ENCODE peak calls at places on chromosomes 6 and 20, in seven cellular contexts. One of them, this sample, is unnamed.

GRCh38 chr6:26258199-26258977 is 106.6 kb upstream of the BTN3A2 start:
- DNase-seq in cardiac fibroblast: no peak
- DNase-seq in endothelial cell: no peak
- DNase-seq in naive B cell: no peak
- DNase-seq in activated CD4-positive, CD25-positive, alpha-beta regulatory T cell: no peak
- DNase-seq in ACHN: peak
- DNase-seq in activated naive CD8-positive, alpha-beta T cell treated with anti-CD3 and anti-CD28 coated beads, Interleukin-2, amount 50 U/mL, for 24 hours: no peak
- DNase-seq in this sample: no peak

GRCh38 chr20:431012-431904 is 23.2 kb downstream of the RBCK1 start:
- DNase-seq in endothelial cell: peak
- DNase-seq in ACHN: peak
- DNase-seq in activated CD4-positive, CD25-positive, alpha-beta regulatory T cell: no peak
- DNase-seq in activated naive CD8-positive, alpha-beta T cell treated with anti-CD3 and anti-CD28 coated beads, Interleukin-2, amount 50 U/mL, for 24 hours: peak
- DNase-seq in naive B cell: no peak
- DNase-seq in cardiac fibroblast: peak
- DNase-seq in this sample: no peak

GRCh38 chr6:18302561-18303439 is 38.5 kb upstream of the DEK start:
- DNase-seq in activated naive CD8-positive, alpha-beta T cell treated with anti-CD3 and anti-CD28 coated beads, Interleukin-2, amount 50 U/mL, for 24 hours: no peak
- DNase-seq in cardiac fibroblast: peak
- DNase-seq in activated CD4-positive, CD25-positive, alpha-beta regulatory T cell: no peak
- DNase-seq in naive B cell: no peak
- DNase-seq in ACHN: peak
- DNase-seq in endothelial cell: no peak
- DNase-seq in this sample: no peak

GRCh38 chr6:166023273-166023989 is 144.2 kb downstream of the TBXT start:
- DNase-seq in activated CD4-positive, CD25-positive, alpha-beta regulatory T cell: no peak
- DNase-seq in ACHN: no peak
- DNase-seq in cardiac fibroblast: no peak
- DNase-seq in endothelial cell: no peak
- DNase-seq in naive B cell: no peak
- DNase-seq in activated naive CD8-positive, alpha-beta T cell treated with anti-CD3 and anti-CD28 coated beads, Interleukin-2, amount 50 U/mL, for 24 hours: no peak
- DNase-seq in this sample: no peak

GRCh38 chr20:45836841-45837240 is 3.2 kb downstream of the SNX21 start:
- DNase-seq in ACHN: no peak
- DNase-seq in activated CD4-positive, CD25-positive, alpha-beta regulatory T cell: no peak
- DNase-seq in cardiac fibroblast: peak
- DNase-seq in naive B cell: no peak
- DNase-seq in endothelial cell: no peak
- DNase-seq in activated naive CD8-positive, alpha-beta T cell treated with anti-CD3 and anti-CD28 coated beads, Interleukin-2, amount 50 U/mL, for 24 hours: no peak
- DNase-seq in this sample: no peak

GRCh38 chr20:48875914-48876240 is 45.6 kb upstream of the ARFGEF2 start:
- DNase-seq in naive B cell: no peak
- DNase-seq in activated CD4-positive, CD25-positive, alpha-beta regulatory T cell: no peak
- DNase-seq in cardiac fibroblast: peak
- DNase-seq in ACHN: no peak
- DNase-seq in endothelial cell: no peak
- DNase-seq in activated naive CD8-positive, alpha-beta T cell treated with anti-CD3 and anti-CD28 coated beads, Interleukin-2, amount 50 U/mL, for 24 hours: no peak
- DNase-seq in this sample: no peak

GRCh38 chr20:50648651-50649050 is 42.7 kb downstream of the RIPOR3 start:
- DNase-seq in activated naive CD8-positive, alpha-beta T cell treated with anti-CD3 and anti-CD28 coated beads, Interleukin-2, amount 50 U/mL, for 24 hours: no peak
- DNase-seq in cardiac fibroblast: no peak
- DNase-seq in activated CD4-positive, CD25-positive, alpha-beta regulatory T cell: no peak
- DNase-seq in endothelial cell: no peak
- DNase-seq in ACHN: no peak
- DNase-seq in naive B cell: no peak
- DNase-seq in this sample: no peak

GRCh38 chr20:24097506-24098245 is 109.1 kb upstream of the GGTLC1 start:
- DNase-seq in activated naive CD8-positive, alpha-beta T cell treated with anti-CD3 and anti-CD28 coated beads, Interleukin-2, amount 50 U/mL, for 24 hours: no peak
- DNase-seq in cardiac fibroblast: no peak
- DNase-seq in naive B cell: no peak
- DNase-seq in ACHN: no peak
- DNase-seq in activated CD4-positive, CD25-positive, alpha-beta regulatory T cell: no peak
- DNase-seq in endothelial cell: no peak
- DNase-seq in this sample: no peak

GRCh38 chr6:126176266-126176665 is 163.6 kb upstream of the CENPW start:
- DNase-seq in activated CD4-positive, CD25-positive, alpha-beta regulatory T cell: no peak
- DNase-seq in activated naive CD8-positive, alpha-beta T cell treated with anti-CD3 and anti-CD28 coated beads, Interleukin-2, amount 50 U/mL, for 24 hours: no peak
- DNase-seq in cardiac fibroblast: peak
- DNase-seq in ACHN: peak
- DNase-seq in endothelial cell: no peak
- DNase-seq in naive B cell: no peak
- DNase-seq in this sample: no peak

GRCh38 chr6:125511809-125512341 is 210.1 kb upstream of the HDDC2 start:
- DNase-seq in cardiac fibroblast: peak
- DNase-seq in activated CD4-positive, CD25-positive, alpha-beta regulatory T cell: no peak
- DNase-seq in naive B cell: no peak
- DNase-seq in activated naive CD8-positive, alpha-beta T cell treated with anti-CD3 and anti-CD28 coated beads, Interleukin-2, amount 50 U/mL, for 24 hours: no peak
- DNase-seq in endothelial cell: no peak
- DNase-seq in ACHN: no peak
- DNase-seq in this sample: no peak

GRCh38 chr6:152136449-152136825 is 329.0 kb downstream of the ESR1 start:
- DNase-seq in activated naive CD8-positive, alpha-beta T cell treated with anti-CD3 and anti-CD28 coated beads, Interleukin-2, amount 50 U/mL, for 24 hours: no peak
- DNase-seq in ACHN: no peak
- DNase-seq in activated CD4-positive, CD25-positive, alpha-beta regulatory T cell: no peak
- DNase-seq in naive B cell: no peak
- DNase-seq in endothelial cell: no peak
- DNase-seq in cardiac fibroblast: no peak
- DNase-seq in this sample: no peak

This sample was measured in activated T-helper 1 cell treated with anti-CD3 and anti-CD28 coated beads, Interleukin-12 subunit alpha, Interleukin-12 subunit beta, Interleukin-2, Interleukin-4 antibody, amounts not matched to agents 30 ng/mL and 10 ng/mL and 1 ng/mL, durations not matched to agents 14 hours and 24 hours and 36 hours.